ENCODE peak calls at places on chromosome 10, in six cellular contexts. P is kidney epithelial cell, J is HT-29, S is hippocampal formation, U is GM23248, B is ELR. N is an unnamed sample.

GRCh38 chr10:69069090-69070042 is 18.5 kb upstream of the SRGN start:
- DNase-seq in P (no peak), J (no peak), S (no peak), U (no peak), B (no peak), N (no peak)

GRCh38 chr10:3071405-3072198 is 4.3 kb downstream of the PFKP start:
- DNase-seq in P (peak), J (peak), S (no peak), U (peak), B (peak), N (no peak)

GRCh38 chr10:79360499-79361342 is 13.5 kb downstream of the PPIF start:
- DNase-seq in P (no peak), J (no peak), S (no peak), U (no peak), B (no peak), N (no peak)

GRCh38 chr10:98029149-98030092 is 1.0 kb downstream of the CRTAC1 start:
- DNase-seq in P (no peak), J (no peak), S (peak), U (no peak), B (no peak), N (no peak)

GRCh38 chr10:84007482-84007881 is 131.8 kb upstream of the GHITM start:
- DNase-seq in P (no peak), J (no peak), S (no peak), U (no peak), B (no peak), N (no peak)

GRCh38 chr10:62426086-62426485 is 51.9 kb downstream of the ZNF365 start:
- DNase-seq in P (peak), J (no peak), S (no peak), U (peak), B (peak), N (no peak)

GRCh38 chr10:50866317-50866716 is 19.1 kb downstream of the A1CF start:
- DNase-seq in P (no peak), J (no peak), S (no peak), U (no peak), B (no peak), N (no peak)

GRCh38 chr10:120394446-120394845 is 62.6 kb upstream of the PLPP4 start:
- DNase-seq in P (peak), J (no peak), S (no peak), U (no peak), B (no peak), N (no peak)

GRCh38 chr10:69715156-69715898 is 85.3 kb downstream of the FAM241B start:
- DNase-seq in P (no peak), J (no peak), S (no peak), U (peak), B (no peak), N (no peak)

GRCh38 chr10:122550427-122550826 is 10.1 kb upstream of the DMBT1 start:
- DNase-seq in P (no peak), J (no peak), S (no peak), U (no peak), B (no peak), N (no peak)

GRCh38 chr10:127195571-127196226 is 692 bp downstream of the INSYN2A start:
- DNase-seq in P (no peak), J (no peak), S (no peak), U (peak), B (peak), N (no peak)

GRCh38 chr10:121851791-121852190 is 76.0 kb downstream of the ATE1 start:
- DNase-seq in P (no peak), J (peak), S (no peak), U (no peak), B (no peak), N (no peak)

GRCh38 chr10:132422169-132422691 is 25.2 kb downstream of the PWWP2B start:
- DNase-seq in P (no peak), J (no peak), S (no peak), U (no peak), B (no peak), N (no peak)

GRCh38 chr10:132688580-132689420 is 97.1 kb downstream of the NKX6-2 start:
- DNase-seq in P (no peak), J (no peak), S (no peak), U (no peak), B (no peak), N (no peak)

GRCh38 chr10:99966306-99966705 is 43.4 kb downstream of the DNMBP start:
- DNase-seq in P (peak), J (peak), S (no peak), U (peak), B (peak), N (no peak)

GRCh38 chr10:30155401-30155800 is 96.0 kb upstream of the JCAD start:
- DNase-seq in P (no peak), J (no peak), S (no peak), U (peak), B (no peak), N (no peak)

GRCh38 chr10:8444630-8445029 is 390.1 kb downstream of the GATA3 start:
- DNase-seq in P (no peak), J (no peak), S (no peak), U (no peak), B (no peak), N (no peak)

GRCh38 chr10:102982281-102982680 is 64.2 kb downstream of the CNNM2 start:
- DNase-seq in P (no peak), J (no peak), S (no peak), U (no peak), B (no peak), N (no peak)

GRCh38 chr10:67110286-67110685 is 184.4 kb downstream of the LRRTM3 start:
- DNase-seq in P (no peak), J (no peak), S (no peak), U (no peak), B (no peak), N (no peak)

GRCh38 chr10:1166828-1167275 is 110.7 kb downstream of the WDR37 start:
- DNase-seq in P (no peak), J (no peak), S (no peak), U (no peak), B (no peak), N (no peak)

N was measured in HepG2.